ENCODE peak calls at places on chromosomes 6 and 20, in six cellular contexts. One of them, this sample, is unnamed.
A peak's percentile ranks its signal among the peaks of the same experiment; 100 is the strongest.

GRCh38 chr20:59022754-59023153 is 3.5 kb downstream of the TUBB1 start:
- DNase-seq in NB4: no peak
- DNase-seq in BJ: no peak
- DNase-seq in right atrium auricular region: no peak
- DNase-seq in dorsolateral prefrontal cortex: no peak
- DNase-seq in A549: no peak
- DNase-seq in this sample: no peak

GRCh38 chr6:99093781-99094180 is 146.0 kb upstream of the FBXL4 start:
- DNase-seq in dorsolateral prefrontal cortex: no peak
- DNase-seq in BJ: no peak
- DNase-seq in right atrium auricular region: no peak
- DNase-seq in NB4: peak; percentile 7
- DNase-seq in A549: no peak
- DNase-seq in this sample: no peak

GRCh38 chr6:26284537-26285142 is 80.4 kb upstream of the BTN3A2 start:
- DNase-seq in NB4: peak; percentile 80
- DNase-seq in dorsolateral prefrontal cortex: peak; percentile 44
- DNase-seq in A549: no peak
- DNase-seq in BJ: no peak
- DNase-seq in right atrium auricular region: peak; percentile 76
- DNase-seq in this sample: no peak

GRCh38 chr6:34030831-34031566 is 114.9 kb downstream of the GRM4 start:
- DNase-seq in BJ: no peak
- DNase-seq in right atrium auricular region: no peak
- DNase-seq in A549: no peak
- DNase-seq in dorsolateral prefrontal cortex: no peak
- DNase-seq in NB4: no peak
- DNase-seq in this sample: no peak

GRCh38 chr20:62452475-62453095 is 23.2 kb downstream of the GATA5 start:
- DNase-seq in BJ: no peak
- DNase-seq in dorsolateral prefrontal cortex: no peak
- DNase-seq in NB4: no peak
- DNase-seq in A549: no peak
- DNase-seq in right atrium auricular region: no peak
- DNase-seq in this sample: no peak

GRCh38 chr6:150293423-150294280 is 75.2 kb upstream of the IYD start:
- DNase-seq in A549: no peak
- DNase-seq in dorsolateral prefrontal cortex: no peak
- DNase-seq in right atrium auricular region: no peak
- DNase-seq in NB4: peak; percentile 8
- DNase-seq in BJ: no peak
- DNase-seq in this sample: no peak

GRCh38 chr6:136822051-136822378 is 377 bp upstream of the PEX7 start:
- DNase-seq in BJ: peak; percentile 4
- DNase-seq in dorsolateral prefrontal cortex: no peak
- DNase-seq in right atrium auricular region: no peak
- DNase-seq in A549: peak; percentile 3
- DNase-seq in NB4: no peak
- DNase-seq in this sample: no peak

GRCh38 chr20:49699200-49699992 is 14.3 kb downstream of the B4GALT5 start:
- DNase-seq in BJ: no peak
- DNase-seq in dorsolateral prefrontal cortex: no peak
- DNase-seq in right atrium auricular region: no peak
- DNase-seq in A549: peak; percentile 74
- DNase-seq in NB4: no peak
- DNase-seq in this sample: peak; percentile 34

GRCh38 chr20:57080796-57081195 is 185.6 kb downstream of the BMP7 start:
- DNase-seq in A549: no peak
- DNase-seq in BJ: no peak
- DNase-seq in dorsolateral prefrontal cortex: no peak
- DNase-seq in right atrium auricular region: no peak
- DNase-seq in NB4: no peak
- DNase-seq in this sample: no peak
- TF ChIP-seq CTCF in A549: no peak
- TF ChIP-seq CTCF in BJ: peak; percentile 48
- TF ChIP-seq CTCF in dorsolateral prefrontal cortex: peak; percentile 55
- TF ChIP-seq CTCF in right atrium auricular region: no peak
- TF ChIP-seq CTCF in NB4: peak; percentile 9
- TF ChIP-seq CTCF in this sample: peak; percentile 69

GRCh38 chr6:28635547-28636158 is 110.0 kb downstream of the GPX5 start:
- DNase-seq in BJ: no peak
- DNase-seq in A549: no peak
- DNase-seq in dorsolateral prefrontal cortex: peak; percentile 76
- DNase-seq in NB4: no peak
- DNase-seq in right atrium auricular region: no peak
- DNase-seq in this sample: no peak

GRCh38 chr6:28632326-28632851 is 106.7 kb downstream of the GPX5 start:
- DNase-seq in right atrium auricular region: no peak
- DNase-seq in A549: no peak
- DNase-seq in dorsolateral prefrontal cortex: no peak
- DNase-seq in NB4: peak; percentile 26
- DNase-seq in BJ: no peak
- DNase-seq in this sample: no peak

GRCh38 chr6:28634758-28635546 is 109.3 kb downstream of the GPX5 start:
- DNase-seq in NB4: no peak
- DNase-seq in A549: peak; percentile 63
- DNase-seq in BJ: no peak
- DNase-seq in dorsolateral prefrontal cortex: peak; percentile 92
- DNase-seq in right atrium auricular region: peak; percentile 63
- DNase-seq in this sample: no peak

GRCh38 chr6:28634406-28634757 is 108.7 kb downstream of the GPX5 start:
- DNase-seq in NB4: no peak
- DNase-seq in A549: no peak
- DNase-seq in dorsolateral prefrontal cortex: no peak
- DNase-seq in BJ: no peak
- DNase-seq in right atrium auricular region: no peak
- DNase-seq in this sample: no peak

DNA sequence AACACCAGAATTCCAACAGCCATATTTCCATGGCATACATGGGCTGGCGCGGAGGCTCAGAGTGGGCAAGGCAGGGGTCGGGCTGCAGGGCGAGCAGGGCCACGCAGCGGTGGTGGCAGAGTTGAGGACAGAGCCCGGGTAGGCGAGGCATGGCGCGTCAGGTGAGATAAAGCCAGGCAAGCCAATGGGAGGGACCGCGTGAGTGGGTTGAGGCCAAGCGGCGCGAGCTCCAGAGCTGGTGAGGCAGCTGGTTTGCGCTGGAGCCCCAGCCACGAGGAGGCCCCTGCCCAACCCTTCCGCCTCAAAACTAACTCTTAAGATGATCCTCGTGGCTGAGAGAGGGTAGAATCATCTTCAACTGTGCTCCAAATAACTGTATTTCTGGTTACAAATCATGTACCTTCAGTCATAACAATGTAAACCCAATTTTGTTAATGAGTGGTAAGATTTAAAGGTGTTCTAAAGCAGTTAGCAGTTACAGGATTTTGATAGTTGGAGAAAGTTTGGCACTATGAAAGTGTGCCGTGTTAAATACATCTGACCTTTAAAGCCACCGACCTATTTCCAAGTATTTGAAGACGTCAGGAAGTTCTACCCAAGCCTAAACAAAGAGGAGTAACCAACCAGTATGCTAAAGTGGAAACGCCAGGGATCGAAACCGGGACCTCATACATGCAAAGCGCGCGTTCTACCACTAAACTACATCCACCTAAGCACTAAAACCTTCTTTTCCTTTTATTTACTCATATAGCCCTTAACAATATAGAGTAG is 107.9 kb downstream of the GPX5 start:
- DNase-seq in dorsolateral prefrontal cortex: no peak
- DNase-seq in A549: no peak
- DNase-seq in right atrium auricular region: no peak
- DNase-seq in BJ: no peak
- DNase-seq in NB4: no peak
- DNase-seq in this sample: no peak
- H3K4me3 ChIP-seq in dorsolateral prefrontal cortex: no peak overlapping the region
- H3K4me3 ChIP-seq in A549: peak overlapping the region; percentile 60
- H3K4me3 ChIP-seq in right atrium auricular region: no peak overlapping the region
- H3K4me3 ChIP-seq in BJ: no peak overlapping the region
- H3K4me3 ChIP-seq in NB4: no peak overlapping the region
- H3K4me3 ChIP-seq in this sample: no peak overlapping the region

DNA sequence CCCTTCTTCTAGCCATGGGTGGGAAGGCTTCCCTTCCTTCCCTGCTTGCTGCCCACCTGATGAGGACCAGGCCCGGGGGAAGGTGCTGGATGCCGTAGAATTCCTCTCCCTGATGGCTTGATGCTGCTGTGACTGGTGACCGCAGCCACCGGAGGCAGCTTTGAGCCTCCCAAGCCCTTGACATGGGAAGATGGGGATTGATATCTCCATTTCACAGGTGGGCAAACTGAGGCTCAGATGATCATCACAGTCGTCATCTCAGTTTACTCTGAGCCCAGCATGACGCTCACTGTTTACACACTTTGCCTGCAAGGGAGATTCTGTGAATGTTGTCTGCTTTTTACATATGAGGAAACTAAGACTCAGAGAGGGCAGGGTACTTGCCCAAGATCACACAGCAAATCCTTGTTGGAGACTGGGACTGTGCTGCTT is 43.9 kb downstream of the SRC start:
- DNase-seq in right atrium auricular region: no peak
- DNase-seq in BJ: no peak
- DNase-seq in dorsolateral prefrontal cortex: no peak
- DNase-seq in A549: no peak
- DNase-seq in NB4: no peak
- DNase-seq in this sample: no peak
- TF ChIP-seq CTCF in right atrium auricular region: no peak
- TF ChIP-seq CTCF in BJ: no peak
- TF ChIP-seq CTCF in dorsolateral prefrontal cortex: no peak
- TF ChIP-seq CTCF in A549: peak; percentile 33
- TF ChIP-seq CTCF in NB4: no peak
- TF ChIP-seq CTCF in this sample: no peak

GRCh38 chr20:53406580-53406979 is 187.1 kb downstream of the ZNF217 start:
- DNase-seq in NB4: no peak
- DNase-seq in right atrium auricular region: no peak
- DNase-seq in A549: no peak
- DNase-seq in dorsolateral prefrontal cortex: no peak
- DNase-seq in BJ: no peak
- DNase-seq in this sample: no peak

GRCh38 chr20:53411129-53411528 is 182.5 kb downstream of the ZNF217 start:
- DNase-seq in NB4: no peak
- DNase-seq in right atrium auricular region: no peak
- DNase-seq in dorsolateral prefrontal cortex: no peak
- DNase-seq in A549: no peak
- DNase-seq in BJ: no peak
- DNase-seq in this sample: no peak

GRCh38 chr20:53412600-53413187 is 180.9 kb downstream of the ZNF217 start:
- DNase-seq in BJ: no peak
- DNase-seq in dorsolateral prefrontal cortex: no peak
- DNase-seq in right atrium auricular region: no peak
- DNase-seq in A549: no peak
- DNase-seq in NB4: no peak
- DNase-seq in this sample: no peak

GRCh38 chr20:53408728-53409157 is 184.9 kb downstream of the ZNF217 start:
- DNase-seq in BJ: no peak
- DNase-seq in A549: no peak
- DNase-seq in dorsolateral prefrontal cortex: no peak
- DNase-seq in right atrium auricular region: no peak
- DNase-seq in NB4: peak; percentile 16
- DNase-seq in this sample: no peak

DNA sequence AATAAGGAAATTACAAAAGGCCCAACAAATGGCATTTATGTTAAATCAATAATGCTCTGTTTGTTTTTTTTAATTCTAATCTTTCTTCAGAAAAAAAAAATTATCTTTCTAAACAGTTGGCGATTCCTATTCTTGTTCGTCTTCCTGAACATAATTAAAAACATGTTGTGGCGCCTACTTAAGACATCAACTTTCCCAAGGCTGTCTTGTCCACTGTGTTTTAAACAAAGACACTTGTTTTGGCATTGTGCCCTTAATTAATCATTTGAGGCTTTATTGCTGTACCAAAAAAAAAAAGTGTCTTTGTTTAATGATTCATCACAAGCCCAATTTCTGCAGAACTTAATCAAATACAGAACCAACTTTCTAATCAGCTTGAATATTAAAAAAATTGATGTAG is 184.5 kb downstream of the ZNF217 start:
- DNase-seq in A549: no peak
- DNase-seq in dorsolateral prefrontal cortex: no peak
- DNase-seq in right atrium auricular region: no peak
- DNase-seq in BJ: no peak
- DNase-seq in NB4: no peak
- DNase-seq in this sample: no peak
- H3K4me3 ChIP-seq in A549: no peak overlapping the region
- H3K4me3 ChIP-seq in dorsolateral prefrontal cortex: no peak overlapping the region
- H3K4me3 ChIP-seq in right atrium auricular region: no peak overlapping the region
- H3K4me3 ChIP-seq in BJ: no peak overlapping the region
- H3K4me3 ChIP-seq in NB4: no peak overlapping the region
- H3K4me3 ChIP-seq in this sample: no peak overlapping the region

GRCh38 chr6:4848382-4849068 is 72.3 kb downstream of the CDYL start:
- DNase-seq in NB4: peak; percentile 44
- DNase-seq in right atrium auricular region: no peak
- DNase-seq in dorsolateral prefrontal cortex: no peak
- DNase-seq in BJ: no peak
- DNase-seq in A549: no peak
- DNase-seq in this sample: no peak
- TF ChIP-seq CTCF in NB4: peak; percentile 30
- TF ChIP-seq CTCF in right atrium auricular region: no peak
- TF ChIP-seq CTCF in dorsolateral prefrontal cortex: no peak
- TF ChIP-seq CTCF in BJ: no peak
- TF ChIP-seq CTCF in A549: peak; percentile 36
- TF ChIP-seq CTCF in this sample: peak; percentile 19

GRCh38 chr6:140446241-140446640 is 1071.8 kb upstream of the CITED2 start:
- DNase-seq in A549: no peak
- DNase-seq in BJ: no peak
- DNase-seq in dorsolateral prefrontal cortex: no peak
- DNase-seq in right atrium auricular region: no peak
- DNase-seq in NB4: no peak
- DNase-seq in this sample: no peak
- H3K4me3 ChIP-seq in A549: no peak overlapping the region
- H3K4me3 ChIP-seq in BJ: no peak overlapping the region
- H3K4me3 ChIP-seq in dorsolateral prefrontal cortex: no peak overlapping the region
- H3K4me3 ChIP-seq in right atrium auricular region: no peak overlapping the region
- H3K4me3 ChIP-seq in NB4: no peak overlapping the region
- H3K4me3 ChIP-seq in this sample: no peak overlapping the region

DNA sequence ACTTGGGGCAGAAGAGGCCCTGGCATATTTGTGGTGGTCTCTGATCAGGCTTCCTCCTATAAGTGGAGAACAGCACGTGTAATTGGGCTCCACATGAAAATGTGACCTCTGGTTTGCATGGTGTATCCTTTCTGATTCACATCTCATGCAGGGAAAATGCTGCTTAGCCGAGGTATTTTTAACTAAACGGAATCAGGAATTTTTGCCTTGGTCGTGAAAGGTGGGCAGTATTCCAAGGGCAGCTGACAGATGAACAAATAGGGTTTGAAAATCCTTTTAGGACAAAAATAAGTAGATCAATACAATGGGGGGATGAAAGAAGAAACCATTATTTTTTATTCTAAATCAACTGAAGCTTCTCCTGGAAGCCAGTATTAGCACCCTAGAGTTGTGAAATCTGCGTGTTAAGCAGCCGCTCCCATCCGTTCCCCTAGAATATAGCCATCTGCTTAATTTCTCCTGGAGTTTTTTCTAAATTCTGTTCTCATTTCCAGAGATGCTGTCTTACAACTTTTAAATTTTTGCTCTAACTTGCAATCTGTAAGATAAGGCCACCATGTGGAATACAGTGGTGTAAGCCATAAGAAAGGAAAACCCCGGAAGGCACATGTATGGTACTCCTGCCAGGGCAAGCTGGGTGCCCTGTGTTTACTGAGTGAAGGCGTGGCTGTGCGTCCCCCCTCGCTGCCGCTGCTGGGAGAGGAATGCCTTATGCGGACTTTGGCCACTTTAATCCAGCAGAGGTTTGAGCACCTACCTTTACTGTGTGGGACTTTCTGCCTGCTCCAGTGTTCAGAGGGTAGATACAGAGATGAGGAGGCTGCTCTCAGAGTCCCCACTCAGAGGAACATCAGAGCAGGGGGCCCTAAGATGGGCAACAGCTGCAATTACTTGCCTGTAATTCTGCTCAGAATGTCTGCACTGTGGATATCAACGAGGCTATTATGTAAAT is 52.4 kb downstream of the SYNJ2 start:
- DNase-seq in dorsolateral prefrontal cortex: no peak
- DNase-seq in right atrium auricular region: no peak
- DNase-seq in NB4: no peak
- DNase-seq in A549: no peak
- DNase-seq in BJ: no peak
- DNase-seq in this sample: no peak
- TF ChIP-seq CTCF in dorsolateral prefrontal cortex: no peak
- TF ChIP-seq CTCF in right atrium auricular region: no peak
- TF ChIP-seq CTCF in NB4: no peak
- TF ChIP-seq CTCF in A549: no peak
- TF ChIP-seq CTCF in BJ: no peak
- TF ChIP-seq CTCF in this sample: no peak

This sample was measured in AG09309.